ENCODE peak calls at places on chromosomes 7 and 10, in four cellular contexts. P is HCT116, K is SK-N-SH, B is H1. D is an unnamed sample.

GRCh38 chr7:25389489-25390106 is 161.3 kb upstream of the NPVF start:
- DNase-seq in P (peak; percentile 31), B (no peak), K (peak; percentile 68), D (no peak)

GRCh38 chr10:99450624-99451498 is 20.4 kb upstream of the GOT1 start:
- DNase-seq in P (no peak), B (no peak), K (peak; percentile 14), D (no peak)

GRCh38 chr7:65980478-65981250 is 1.3 kb downstream of the GUSB start:
- DNase-seq in P (no peak), K (peak; percentile 67), B (no peak), D (no peak)

GRCh38 chr7:10568891-10569290 is 404.8 kb upstream of the PHF14 start:
- DNase-seq in B (no peak), P (no peak), K (no peak), D (no peak)

GRCh38 chr7:157165987-157166386 is 27.3 kb downstream of the UBE3C start:
- DNase-seq in K (no peak), B (no peak), P (no peak), D (no peak)

GRCh38 chr7:27933691-27934565 is 194.0 kb downstream of the TAX1BP1 start:
- DNase-seq in P (no peak), B (no peak), K (no peak), D (no peak)

GRCh38 chr10:80275135-80275498 is 14.3 kb downstream of the MAT1A start:
- DNase-seq in K (no peak), B (no peak), P (no peak), D (no peak)

GRCh38 chr7:28301148-28301641 is 111.1 kb upstream of the CREB5 start:
- DNase-seq in B (no peak), P (no peak), K (no peak), D (no peak)

GRCh38 chr10:80530251-80530650 is 7.5 kb upstream of the SH2D4B start:
- DNase-seq in P (peak; percentile 27), B (no peak), K (peak; percentile 42), D (no peak)

GRCh38 chr10:66752714-66753113 is 173.1 kb upstream of the LRRTM3 start:
- DNase-seq in K (no peak), B (no peak), P (no peak), D (no peak)

GRCh38 chr7:159022238-159022993 is 122.3 kb downstream of the VIPR2 start:
- DNase-seq in B (no peak), K (no peak), P (no peak), D (no peak)

GRCh38 chr7:146478975-146479492 is 362.4 kb downstream of the CNTNAP2 start:
- DNase-seq in B (no peak), K (peak; percentile 46), P (no peak), D (no peak)

GRCh38 chr7:104482362-104483042 is 154.1 kb downstream of the LHFPL3 start:
- DNase-seq in B (no peak), P (no peak), K (no peak), D (no peak)

GRCh38 chr10:57964371-57964770 is 303.3 kb downstream of the IPMK start:
- DNase-seq in P (no peak), K (no peak), B (no peak), D (no peak)

GRCh38 chr7:29564455-29565185 is 985 bp downstream of the PRR15 start:
- DNase-seq in K (peak; percentile 79), P (no peak), B (peak; percentile 70), D (no peak)

GRCh38 chr7:668139-668871 is 58.2 kb upstream of the DNAAF5 start:
- DNase-seq in K (no peak), B (no peak), P (no peak), D (no peak)

GRCh38 chr7:127786184-127786583 is 134.2 kb downstream of the SND1 start:
- DNase-seq in K (no peak), B (no peak), P (no peak), D (no peak)

GRCh38 chr7:102841290-102841689 is 71.5 kb upstream of the LRRC17 start:
- DNase-seq in P (no peak), B (no peak), K (no peak), D (no peak)

GRCh38 chr7:86643478-86644281 is at the start of gene GRM3:
- DNase-seq in K (peak; percentile 79), B (peak; percentile 82), P (no peak), D (no peak)

GRCh38 chr7:69196593-69196992 is 401.7 kb upstream of the AUTS2 start:
- DNase-seq in P (no peak), K (no peak), B (no peak), D (no peak)

GRCh38 chr7:15397921-15398560 is 163.8 kb downstream of the AGMO start:
- DNase-seq in B (no peak), K (no peak), P (no peak), D (no peak)

GRCh38 chr10:76303682-76304316 is 872.4 kb downstream of the LRMDA start:
- DNase-seq in K (peak; percentile 70), B (peak; percentile 62), P (peak; percentile 28), D (peak; percentile 27)

GRCh38 chr7:55570939-55571338 is 1.4 kb downstream of the VOPP1 start:
- DNase-seq in P (no peak), K (no peak), B (no peak), D (no peak)

GRCh38 chr7:139726485-139726869 is 51.3 kb downstream of the HIPK2 start:
- DNase-seq in K (no peak), B (no peak), P (no peak), D (no peak)

GRCh38 chr10:23342213-23342884 is 2.2 kb downstream of the C10orf67 start:
- DNase-seq in K (no peak), B (no peak), P (no peak), D (no peak)

GRCh38 chr10:29430101-29430500 is 141.2 kb downstream of the LYZL1 start:
- DNase-seq in B (no peak), K (no peak), P (no peak), D (no peak)

GRCh38 chr10:2861632-2862210 is 205.6 kb upstream of the PFKP start:
- DNase-seq in B (no peak), P (no peak), K (no peak), D (no peak)

GRCh38 chr7:113307147-113307546 is 188.8 kb upstream of the SMIM30 start:
- DNase-seq in B (no peak), K (no peak), P (no peak), D (no peak)

GRCh38 chr7:155355745-155356144 is 58.1 kb downstream of the INSIG1 start:
- DNase-seq in P (no peak), K (no peak), B (no peak), D (no peak)

GRCh38 chr10:21528452-21529235 is 3.2 kb upstream of the SKIDA1 start:
- DNase-seq in P (no peak), B (no peak), K (no peak), D (no peak)

GRCh38 chr7:51090411-51090810 is 226.2 kb downstream of the COBL start:
- DNase-seq in P (no peak), B (no peak), K (no peak), D (no peak)

GRCh38 chr7:42272793-42273665 is 36.0 kb upstream of the GLI3 start:
- DNase-seq in P (no peak), B (no peak), K (no peak), D (no peak)

GRCh38 chr10:127906548-127907377 is at the start of gene PTPRE:
- DNase-seq in B (peak; percentile 88), P (peak; percentile 40), K (peak; percentile 96), D (no peak)

GRCh38 chr10:33129181-33129928 is 171.3 kb upstream of the ITGB1 start:
- DNase-seq in P (no peak), B (no peak), K (no peak), D (no peak)

GRCh38 chr7:134777908-134778580 is 1.4 kb upstream of the CALD1 start:
- DNase-seq in B (no peak), K (no peak), P (no peak), D (no peak)

GRCh38 chr7:6636741-6637543 is at the start of gene ZNF316:
- DNase-seq in K (peak; percentile 99), P (no peak), B (no peak), D (no peak)

GRCh38 chr7:26965724-26966123 is 101.3 kb upstream of the SKAP2 start:
- DNase-seq in B (no peak), K (no peak), P (no peak), D (no peak)

GRCh38 chr10:100637785-100638184 is 102.0 kb downstream of the HIF1AN start:
- DNase-seq in B (peak; percentile 87), P (peak; percentile 56), K (peak; percentile 87), D (no peak)

GRCh38 chr7:120272896-120273475 is at the start of gene KCND2:
- DNase-seq in K (peak; percentile 39), B (peak; percentile 76), P (no peak), D (no peak)

GRCh38 chr10:44894691-44895090 is 16.4 kb upstream of the TMEM72 start:
- DNase-seq in K (no peak), P (no peak), B (no peak), D (no peak)
- H3K4me1 ChIP-seq in K (no peaks in the 10 kb centered on the region), P (no peaks in the 10 kb centered on the region), B (peaks cover 11% of the 10 kb centered on the region), D (no peaks in the 10 kb centered on the region)

GRCh38 chr10:43013065-43013464 is 63.8 kb upstream of the RET start:
- DNase-seq in B (no peak), P (no peak), K (no peak), D (no peak)
- TF ChIP-seq SIN3A in B (no peak), P (no peak), K (no peak), D (no peak)

DNA sequence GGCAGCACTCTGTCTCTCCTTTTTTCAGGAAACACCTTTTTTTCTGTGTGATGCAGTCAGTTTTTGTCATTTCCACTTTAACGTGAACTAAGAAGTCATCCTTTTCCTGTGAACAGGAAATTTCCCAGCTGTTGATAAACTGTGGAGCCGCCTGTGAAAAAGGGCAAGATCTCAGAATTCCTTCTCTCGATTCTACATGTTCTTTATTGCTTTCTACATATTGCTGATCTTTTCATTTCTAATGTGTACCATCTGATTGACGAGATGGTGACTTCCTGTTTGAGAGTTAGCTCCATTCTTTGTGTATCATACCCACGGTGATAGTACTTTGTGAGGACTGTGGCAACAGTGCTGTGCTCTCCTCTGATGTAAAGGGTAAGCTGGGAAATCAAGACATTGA is 50.4 kb downstream of the ADD3 start:
- DNase-seq in B (no peak), K (no peak), P (no peak), D (no peak)
- H3K4me3 ChIP-seq in B (no peak overlapping the region), K (no peak overlapping the region), P (no peak overlapping the region), D (no peak overlapping the region)

GRCh38 chr7:76303829-76304505 is 1.5 kb downstream of the HSPB1 start:
- DNase-seq in P (no peak), B (no peak), K (no peak), D (no peak)
- H3K4me1 ChIP-seq in P (peaks cover 63% of the 10 kb centered on the region), B (peaks cover 8% of the 10 kb centered on the region), K (peaks cover 21% of the 10 kb centered on the region), D (peaks cover 23% of the 10 kb centered on the region)

D was measured in Panc1.